ENCODE peak calls at places on chromosomes 3 and 15, in seven cellular contexts. One of them, this sample, is unnamed.

GRCh38 chr3:27900316-27900715 is 178.2 kb upstream of the EOMES start:
- ATAC-seq in activated naive CD8-positive, alpha-beta T cell treated with anti-CD3 and anti-CD28 coated beads, Interleukin-2, amount 50 U/mL, for 24 hours: peak
- ATAC-seq in right cardiac atrium: no peak
- ATAC-seq in naive thymus-derived CD8-positive, alpha-beta T cell: peak
- ATAC-seq in stimulated activated effector memory CD8-positive, alpha-beta T cell treated with anti-CD3 and anti-CD28 coated beads, Interleukin-12 subunit alpha, Interleukin-12 subunit beta, amount 100 ng/mL, for 72 hours: peak
- ATAC-seq in pancreas: no peak
- ATAC-seq in effector memory CD8-positive, alpha-beta T cell: peak
- ATAC-seq in this sample: peak

GRCh38 chr15:69160976-69161877 is 792 bp downstream of the GLCE start:
- ATAC-seq in activated naive CD8-positive, alpha-beta T cell treated with anti-CD3 and anti-CD28 coated beads, Interleukin-2, amount 50 U/mL, for 24 hours: no peak
- ATAC-seq in right cardiac atrium: peak
- ATAC-seq in naive thymus-derived CD8-positive, alpha-beta T cell: peak
- ATAC-seq in stimulated activated effector memory CD8-positive, alpha-beta T cell treated with anti-CD3 and anti-CD28 coated beads, Interleukin-12 subunit alpha, Interleukin-12 subunit beta, amount 100 ng/mL, for 72 hours: peak
- ATAC-seq in pancreas: peak
- ATAC-seq in effector memory CD8-positive, alpha-beta T cell: no peak
- ATAC-seq in this sample: no peak

GRCh38 chr15:83365370-83365938 is 81.0 kb upstream of the BNC1 start:
- ATAC-seq in activated naive CD8-positive, alpha-beta T cell treated with anti-CD3 and anti-CD28 coated beads, Interleukin-2, amount 50 U/mL, for 24 hours: no peak
- ATAC-seq in right cardiac atrium: peak
- ATAC-seq in naive thymus-derived CD8-positive, alpha-beta T cell: no peak
- ATAC-seq in stimulated activated effector memory CD8-positive, alpha-beta T cell treated with anti-CD3 and anti-CD28 coated beads, Interleukin-12 subunit alpha, Interleukin-12 subunit beta, amount 100 ng/mL, for 72 hours: peak
- ATAC-seq in pancreas: no peak
- ATAC-seq in effector memory CD8-positive, alpha-beta T cell: no peak
- ATAC-seq in this sample: no peak

GRCh38 chr3:142646020-142646783 is 50.0 kb downstream of the PLS1 start:
- ATAC-seq in activated naive CD8-positive, alpha-beta T cell treated with anti-CD3 and anti-CD28 coated beads, Interleukin-2, amount 50 U/mL, for 24 hours: no peak
- ATAC-seq in right cardiac atrium: no peak
- ATAC-seq in naive thymus-derived CD8-positive, alpha-beta T cell: no peak
- ATAC-seq in stimulated activated effector memory CD8-positive, alpha-beta T cell treated with anti-CD3 and anti-CD28 coated beads, Interleukin-12 subunit alpha, Interleukin-12 subunit beta, amount 100 ng/mL, for 72 hours: peak
- ATAC-seq in pancreas: no peak
- ATAC-seq in effector memory CD8-positive, alpha-beta T cell: no peak
- ATAC-seq in this sample: no peak

GRCh38 chr3:179608931-179609720 is 4.5 kb downstream of the NDUFB5 start:
- ATAC-seq in activated naive CD8-positive, alpha-beta T cell treated with anti-CD3 and anti-CD28 coated beads, Interleukin-2, amount 50 U/mL, for 24 hours: peak
- ATAC-seq in right cardiac atrium: no peak
- ATAC-seq in naive thymus-derived CD8-positive, alpha-beta T cell: no peak
- ATAC-seq in stimulated activated effector memory CD8-positive, alpha-beta T cell treated with anti-CD3 and anti-CD28 coated beads, Interleukin-12 subunit alpha, Interleukin-12 subunit beta, amount 100 ng/mL, for 72 hours: peak
- ATAC-seq in pancreas: no peak
- ATAC-seq in effector memory CD8-positive, alpha-beta T cell: no peak
- ATAC-seq in this sample: peak

GRCh38 chr15:68489426-68489825 is 57.5 kb upstream of the ITGA11 start:
- ATAC-seq in activated naive CD8-positive, alpha-beta T cell treated with anti-CD3 and anti-CD28 coated beads, Interleukin-2, amount 50 U/mL, for 24 hours: no peak
- ATAC-seq in right cardiac atrium: no peak
- ATAC-seq in naive thymus-derived CD8-positive, alpha-beta T cell: no peak
- ATAC-seq in stimulated activated effector memory CD8-positive, alpha-beta T cell treated with anti-CD3 and anti-CD28 coated beads, Interleukin-12 subunit alpha, Interleukin-12 subunit beta, amount 100 ng/mL, for 72 hours: no peak
- ATAC-seq in pancreas: no peak
- ATAC-seq in effector memory CD8-positive, alpha-beta T cell: no peak
- ATAC-seq in this sample: no peak

GRCh38 chr3:124811441-124811840 is 75.7 kb downstream of the ITGB5 start:
- ATAC-seq in activated naive CD8-positive, alpha-beta T cell treated with anti-CD3 and anti-CD28 coated beads, Interleukin-2, amount 50 U/mL, for 24 hours: no peak
- ATAC-seq in right cardiac atrium: peak
- ATAC-seq in naive thymus-derived CD8-positive, alpha-beta T cell: no peak
- ATAC-seq in stimulated activated effector memory CD8-positive, alpha-beta T cell treated with anti-CD3 and anti-CD28 coated beads, Interleukin-12 subunit alpha, Interleukin-12 subunit beta, amount 100 ng/mL, for 72 hours: no peak
- ATAC-seq in pancreas: no peak
- ATAC-seq in effector memory CD8-positive, alpha-beta T cell: no peak
- ATAC-seq in this sample: no peak

GRCh38 chr3:194661946-194662345 is 10.0 kb downstream of the LSG1 start:
- ATAC-seq in activated naive CD8-positive, alpha-beta T cell treated with anti-CD3 and anti-CD28 coated beads, Interleukin-2, amount 50 U/mL, for 24 hours: no peak
- ATAC-seq in right cardiac atrium: peak
- ATAC-seq in naive thymus-derived CD8-positive, alpha-beta T cell: no peak
- ATAC-seq in stimulated activated effector memory CD8-positive, alpha-beta T cell treated with anti-CD3 and anti-CD28 coated beads, Interleukin-12 subunit alpha, Interleukin-12 subunit beta, amount 100 ng/mL, for 72 hours: no peak
- ATAC-seq in pancreas: no peak
- ATAC-seq in effector memory CD8-positive, alpha-beta T cell: no peak
- ATAC-seq in this sample: no peak

GRCh38 chr3:123076496-123077418 is 9.9 kb downstream of the PDIA5 start:
- ATAC-seq in activated naive CD8-positive, alpha-beta T cell treated with anti-CD3 and anti-CD28 coated beads, Interleukin-2, amount 50 U/mL, for 24 hours: no peak
- ATAC-seq in right cardiac atrium: peak
- ATAC-seq in naive thymus-derived CD8-positive, alpha-beta T cell: no peak
- ATAC-seq in stimulated activated effector memory CD8-positive, alpha-beta T cell treated with anti-CD3 and anti-CD28 coated beads, Interleukin-12 subunit alpha, Interleukin-12 subunit beta, amount 100 ng/mL, for 72 hours: no peak
- ATAC-seq in pancreas: peak
- ATAC-seq in effector memory CD8-positive, alpha-beta T cell: no peak
- ATAC-seq in this sample: peak

GRCh38 chr3:151346292-151346691 is 16.9 kb upstream of the P2RY13 start:
- ATAC-seq in activated naive CD8-positive, alpha-beta T cell treated with anti-CD3 and anti-CD28 coated beads, Interleukin-2, amount 50 U/mL, for 24 hours: no peak
- ATAC-seq in right cardiac atrium: no peak
- ATAC-seq in naive thymus-derived CD8-positive, alpha-beta T cell: no peak
- ATAC-seq in stimulated activated effector memory CD8-positive, alpha-beta T cell treated with anti-CD3 and anti-CD28 coated beads, Interleukin-12 subunit alpha, Interleukin-12 subunit beta, amount 100 ng/mL, for 72 hours: peak
- ATAC-seq in pancreas: no peak
- ATAC-seq in effector memory CD8-positive, alpha-beta T cell: peak
- ATAC-seq in this sample: no peak

GRCh38 chr3:179956416-179956830 is 80.3 kb downstream of the PEX5L start:
- ATAC-seq in activated naive CD8-positive, alpha-beta T cell treated with anti-CD3 and anti-CD28 coated beads, Interleukin-2, amount 50 U/mL, for 24 hours: peak
- ATAC-seq in right cardiac atrium: no peak
- ATAC-seq in naive thymus-derived CD8-positive, alpha-beta T cell: no peak
- ATAC-seq in stimulated activated effector memory CD8-positive, alpha-beta T cell treated with anti-CD3 and anti-CD28 coated beads, Interleukin-12 subunit alpha, Interleukin-12 subunit beta, amount 100 ng/mL, for 72 hours: peak
- ATAC-seq in pancreas: no peak
- ATAC-seq in effector memory CD8-positive, alpha-beta T cell: peak
- ATAC-seq in this sample: peak